ENCODE peak calls at places on chromosomes 7 and 10, in six cellular contexts. Q is cardiac muscle cell, N is K562, L is brain microvascular endothelial cell, H is lower lobe of right lung, C is Caco-2. M is an unnamed sample. For H3K27me3, the result is how much of the 10 kb centered on the place peaks cover.

GRCh38 chr7:106793015-106793651 is 71.9 kb upstream of the PIK3CG start:
- DNase-seq in Q (peak), L (no peak), N (peak), C (no peak), H (no peak), M (no peak)

GRCh38 chr7:44309271-44310091 is 15.9 kb downstream of the CAMK2B start:
- DNase-seq in Q (peak), N (peak), C (peak), H (peak), L (no peak), M (no peak)

GRCh38 chr10:43861966-43862751 is 213.5 kb upstream of the ZNF32 start:
- DNase-seq in L (peak), H (no peak), C (no peak), N (no peak), Q (peak), M (peak)

GRCh38 chr7:2717293-2717904 is 29.4 kb downstream of the AMZ1 start:
- DNase-seq in L (peak), C (peak), Q (peak), N (peak), H (peak), M (no peak)

GRCh38 chr10:7162331-7162730 is 248.5 kb downstream of the SFMBT2 start:
- DNase-seq in C (no peak), Q (no peak), L (no peak), N (no peak), H (no peak), M (no peak)

GRCh38 chr7:98472391-98473002 is 71.6 kb upstream of the BAIAP2L1 start:
- DNase-seq in Q (no peak), N (no peak), H (no peak), C (no peak), L (no peak), M (no peak)

GRCh38 chr10:28411648-28412047 is 108.8 kb upstream of the MPP7 start:
- DNase-seq in H (no peak), Q (no peak), C (no peak), L (no peak), N (no peak), M (no peak)

GRCh38 chr10:92800122-92800521 is 48.2 kb upstream of the EXOC6 start:
- DNase-seq in N (no peak), Q (no peak), C (no peak), H (no peak), L (no peak), M (no peak)

GRCh38 chr10:103265712-103266329 is 11.1 kb upstream of the INA start:
- DNase-seq in C (peak), Q (peak), H (no peak), N (peak), L (peak), M (no peak)

GRCh38 chr7:137942459-137943115 is 59.3 kb downstream of the CREB3L2 start:
- DNase-seq in L (no peak), C (no peak), H (no peak), Q (no peak), N (no peak), M (no peak)

GRCh38 chr7:5375925-5376324 is 47.7 kb downstream of the TNRC18 start:
- DNase-seq in N (no peak), H (no peak), Q (no peak), L (no peak), C (no peak), M (no peak)

GRCh38 chr7:130425798-130426197 is 15.0 kb downstream of the CEP41 start:
- DNase-seq in N (no peak), L (no peak), H (no peak), C (no peak), Q (no peak), M (no peak)

GRCh38 chr7:50303894-50304157 is 690 bp upstream of the IKZF1 start:
- DNase-seq in Q (no peak), L (no peak), H (peak), C (no peak), N (no peak), M (no peak)

GRCh38 chr7:23955600-23956149 is 245.7 kb downstream of the STK31 start:
- DNase-seq in L (no peak), C (no peak), H (no peak), Q (no peak), N (no peak), M (no peak)

GRCh38 chr7:136947347-136947746 is 78.9 kb downstream of the CHRM2 start:
- DNase-seq in L (peak), N (no peak), H (no peak), Q (peak), C (no peak), M (no peak)

GRCh38 chr7:32298403-32299132 is 191.6 kb downstream of the LSM5 start:
- DNase-seq in Q (peak), N (no peak), C (no peak), H (no peak), L (no peak), M (no peak)

GRCh38 chr10:78931333-78932083 is 137.3 kb upstream of the ZMIZ1 start:
- DNase-seq in C (no peak), N (no peak), L (peak), Q (peak), H (no peak), M (peak)

GRCh38 chr10:104256335-104257080 is 1.8 kb downstream of the GSTO1 start:
- DNase-seq in H (no peak), C (no peak), L (no peak), N (no peak), Q (no peak), M (no peak)

GRCh38 chr10:70053896-70054641 is 1.4 kb downstream of the MACROH2A2 start:
- DNase-seq in Q (no peak), N (no peak), C (no peak), H (no peak), L (no peak), M (no peak)

GRCh38 chr10:113273877-113274829 is 278.7 kb upstream of the HABP2 start:
- DNase-seq in H (no peak), C (no peak), L (no peak), Q (no peak), N (no peak), M (peak)

GRCh38 chr7:133237545-133237944 is 15.3 kb upstream of the EXOC4 start:
- DNase-seq in Q (no peak), L (no peak), H (no peak), C (no peak), N (no peak), M (no peak)

GRCh38 chr10:14543048-14543903 is 212.6 kb upstream of the FRMD4A start:
- DNase-seq in L (peak), C (no peak), H (peak), Q (peak), N (no peak), M (no peak)

GRCh38 chr10:101226888-101227736 is 2.2 kb downstream of the LBX1 start:
- DNase-seq in N (no peak), H (no peak), C (no peak), L (no peak), Q (no peak), M (no peak)

GRCh38 chr10:101229275-101230184 is at the start of gene LBX1:
- DNase-seq in H (no peak), C (no peak), Q (no peak), N (no peak), L (no peak), M (no peak)

GRCh38 chr10:101230185-101230917 is 1.1 kb upstream of the LBX1 start:
- DNase-seq in L (no peak), N (peak), C (no peak), Q (no peak), H (no peak), M (no peak)

GRCh38 chr10:101227765-101228681 is 1.2 kb downstream of the LBX1 start:
- DNase-seq in H (no peak), N (no peak), Q (no peak), C (no peak), L (no peak), M (no peak)

DNA sequence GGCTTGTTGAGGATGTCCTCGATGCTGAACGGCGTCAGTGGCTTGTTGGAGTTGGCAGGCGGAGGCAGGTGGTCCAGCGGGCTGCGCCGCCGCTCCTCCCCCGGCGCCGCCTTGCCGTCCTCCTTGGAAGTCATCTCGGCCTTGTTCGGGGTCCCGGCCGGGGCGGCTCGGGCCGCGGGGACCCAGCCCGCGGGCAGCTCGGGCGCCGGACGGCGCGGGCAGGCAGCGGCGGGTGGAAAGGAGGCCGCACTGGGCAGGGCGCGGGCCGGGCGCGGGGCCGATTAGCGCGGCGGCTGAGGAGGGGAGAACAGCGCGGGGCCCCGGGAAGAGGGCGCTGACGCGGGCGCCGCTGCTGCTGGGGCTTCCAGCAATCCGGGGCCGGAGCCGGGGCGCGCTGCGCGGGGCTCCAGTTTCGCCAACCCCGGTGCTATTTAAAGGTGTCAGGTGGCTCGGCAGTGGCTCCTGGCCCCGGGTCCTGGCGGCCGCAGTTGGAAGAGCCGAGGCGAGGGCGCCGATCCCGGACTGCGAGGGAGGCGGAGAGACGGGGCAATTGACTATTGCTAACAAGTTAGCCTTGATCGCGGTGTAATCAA is 485 bp downstream of the LBX1 start:
- DNase-seq in N (no peak), Q (no peak), H (no peak), C (no peak), L (no peak), M (no peak)
- H3K4me3 ChIP-seq in N (no peak), Q (peak), H (peak), C (peak), L (no peak), M (no peak)

GRCh38 chr10:36717118-36717517 is 408.3 kb upstream of the ANKRD30A start:
- DNase-seq in H (no peak), C (no peak), L (no peak), Q (no peak), N (no peak), M (no peak)

GRCh38 chr10:36712695-36713094 is 412.7 kb upstream of the ANKRD30A start:
- DNase-seq in C (no peak), N (no peak), L (no peak), H (no peak), Q (no peak), M (no peak)

GRCh38 chr10:36716291-36716690 is 409.1 kb upstream of the ANKRD30A start:
- DNase-seq in N (no peak), C (no peak), Q (no peak), H (no peak), L (no peak), M (no peak)

GRCh38 chr10:36711371-36711770 is 414.0 kb upstream of the ANKRD30A start:
- DNase-seq in Q (no peak), L (no peak), C (no peak), H (no peak), N (no peak), M (no peak)
- TF ChIP-seq CTCF in Q (no peak), L (no peak), C (no peak), H (no peak), N (no peak), M (no peak)

GRCh38 chr10:89810908-89811515 is 109.6 kb downstream of the KIF20B start:
- DNase-seq in C (no peak), L (no peak), Q (no peak), N (no peak), H (no peak), M (no peak)
- H3K27me3 ChIP-seq in C (under half), L (under half), Q (under half), N (under half), H (under half), M (under half)

DNA sequence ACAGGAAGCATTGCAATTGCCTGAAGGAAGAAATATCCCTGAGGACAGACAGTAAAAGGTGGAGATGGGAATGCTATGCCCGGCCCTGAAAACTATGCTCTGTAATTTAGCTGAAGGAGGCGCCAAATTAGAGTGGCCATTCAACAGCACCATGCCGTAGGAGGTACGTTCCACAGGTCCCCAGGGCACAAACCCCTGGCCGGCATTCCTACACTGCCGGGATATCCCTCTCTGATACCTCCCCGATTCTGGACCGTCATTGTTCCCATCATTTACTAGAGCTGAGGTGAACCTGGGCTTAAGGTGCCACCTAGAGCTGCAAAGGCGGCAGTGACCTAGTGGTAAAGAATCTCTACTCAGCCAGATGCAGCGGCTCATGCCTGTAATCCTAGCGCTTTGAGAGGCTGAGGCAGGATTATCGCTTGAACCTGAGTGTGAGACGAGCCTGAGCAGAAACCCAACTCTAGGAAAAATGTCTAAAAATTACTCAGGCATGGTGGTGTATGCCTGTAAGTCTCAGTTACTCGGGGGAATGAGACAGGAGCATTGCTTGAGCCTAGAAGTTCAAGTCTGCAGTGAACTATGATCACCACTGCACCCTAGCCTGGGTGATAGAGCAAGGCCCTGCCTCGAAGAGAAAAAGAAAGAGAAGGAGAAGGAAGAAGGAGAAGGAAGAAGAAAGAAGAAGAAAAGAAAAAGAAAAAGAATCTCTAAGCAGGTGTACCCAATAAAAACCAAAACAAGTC is 53.0 kb upstream of the TNKS2 start:
- DNase-seq in Q (peak), N (no peak), L (no peak), H (no peak), C (peak), M (no peak)
- H3K4me3 ChIP-seq in Q (no peak), N (no peak), L (no peak), H (no peak), C (no peak), M (no peak)

GRCh38 chr10:75401569-75402485 is at the start of gene ZNF503:
- DNase-seq in Q (peak), C (peak), L (peak), N (peak), H (peak), M (peak)
- TF ChIP-seq CTCF in Q (peak), C (no peak), L (peak), N (no peak), H (peak), M (peak)

DNA sequence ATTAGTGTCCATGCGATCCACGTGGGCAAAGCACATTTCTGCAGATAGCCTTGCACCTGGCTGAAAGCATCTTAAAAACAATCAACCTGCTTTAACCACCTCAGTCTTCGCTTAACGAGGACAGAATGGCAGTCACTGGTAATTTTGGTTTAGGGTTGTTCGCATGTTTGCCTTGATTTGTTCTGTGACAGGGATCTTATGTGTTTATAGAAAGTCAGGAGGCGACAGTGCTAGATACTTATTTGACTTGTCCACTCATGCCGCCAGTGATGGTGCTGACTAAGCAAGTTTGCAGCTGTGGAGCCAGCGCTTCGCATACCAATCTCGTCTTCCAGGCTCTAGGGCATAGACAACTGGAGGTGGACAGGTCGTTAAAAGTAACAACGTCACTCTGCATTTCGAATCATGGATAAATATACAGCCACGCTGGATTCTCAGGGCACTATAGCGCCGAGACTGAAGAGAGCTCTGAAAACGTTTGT is 1.2 kb upstream of the TMEM243 start:
- DNase-seq in N (no peak), Q (peak), H (no peak), C (no peak), L (no peak), M (no peak)
- H3K27me3 ChIP-seq in N (under half), Q (half or more), H (under half), C (under half), L (under half), M (under half)

DNA sequence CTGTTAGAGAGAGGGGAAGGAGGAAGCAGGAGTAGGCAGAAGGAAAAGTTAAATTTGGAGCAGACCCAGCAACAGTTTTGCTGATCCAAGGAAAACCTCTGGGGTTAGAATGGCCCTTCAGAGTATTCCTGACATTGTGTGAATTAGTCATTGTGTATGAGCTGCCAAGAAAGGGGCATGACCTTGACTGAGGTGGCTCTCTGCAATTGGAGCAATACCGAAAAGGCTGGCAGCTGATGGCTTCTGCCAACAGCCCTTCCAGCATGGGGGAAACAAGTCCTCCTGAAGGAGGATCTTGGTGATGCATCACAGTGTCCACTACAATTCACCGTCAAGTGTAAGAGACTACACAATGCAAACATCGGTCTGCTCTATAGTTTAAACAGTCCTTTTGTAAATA is 20.6 kb upstream of the WASL start:
- DNase-seq in Q (peak), L (peak), N (no peak), H (no peak), C (no peak), M (no peak)
- H3K4me3 ChIP-seq in Q (no peak), L (no peak), N (no peak), H (no peak), C (no peak), M (no peak)